ENCODE peak calls at places on chromosomes 5 and 9, in seven cellular contexts. One of them, this sample, is unnamed.

GRCh38 chr9:135707449-135708138 is 5.6 kb downstream of the KCNT1 start:
- DNase-seq in body of pancreas: no peak
- DNase-seq in suprapubic skin: no peak
- DNase-seq in uterus: no peak
- DNase-seq in psoas muscle: no peak
- DNase-seq in K562: no peak
- DNase-seq in MM.1S: no peak
- DNase-seq in this sample: no peak

GRCh38 chr5:9380108-9380507 is 165.8 kb downstream of the SEMA5A start:
- DNase-seq in suprapubic skin: no peak
- DNase-seq in uterus: no peak
- DNase-seq in body of pancreas: no peak
- DNase-seq in MM.1S: no peak
- DNase-seq in K562: no peak
- DNase-seq in psoas muscle: no peak
- DNase-seq in this sample: no peak

GRCh38 chr9:128473104-128473503 is 17.3 kb downstream of the ODF2 start:
- DNase-seq in uterus: no peak
- DNase-seq in suprapubic skin: no peak
- DNase-seq in body of pancreas: no peak
- DNase-seq in psoas muscle: no peak
- DNase-seq in MM.1S: no peak
- DNase-seq in K562: no peak
- DNase-seq in this sample: no peak

GRCh38 chr5:172488221-172488620 is 33.9 kb upstream of the SH3PXD2B start:
- DNase-seq in psoas muscle: no peak
- DNase-seq in body of pancreas: no peak
- DNase-seq in MM.1S: no peak
- DNase-seq in uterus: no peak
- DNase-seq in suprapubic skin: peak
- DNase-seq in K562: peak
- DNase-seq in this sample: no peak

GRCh38 chr5:159022178-159022556 is 77.5 kb downstream of the EBF1 start:
- DNase-seq in suprapubic skin: peak
- DNase-seq in K562: no peak
- DNase-seq in body of pancreas: peak
- DNase-seq in MM.1S: no peak
- DNase-seq in psoas muscle: peak
- DNase-seq in uterus: peak
- DNase-seq in this sample: no peak

GRCh38 chr9:90064248-90064647 is 459.4 kb downstream of the GADD45G start:
- DNase-seq in body of pancreas: no peak
- DNase-seq in suprapubic skin: no peak
- DNase-seq in MM.1S: no peak
- DNase-seq in K562: no peak
- DNase-seq in uterus: no peak
- DNase-seq in psoas muscle: no peak
- DNase-seq in this sample: no peak

GRCh38 chr5:39880985-39881384 is 456.2 kb upstream of the DAB2 start:
- DNase-seq in K562: no peak
- DNase-seq in psoas muscle: no peak
- DNase-seq in uterus: no peak
- DNase-seq in suprapubic skin: no peak
- DNase-seq in MM.1S: no peak
- DNase-seq in body of pancreas: no peak
- DNase-seq in this sample: no peak

GRCh38 chr9:32350682-32351081 is 33.8 kb upstream of the ACO1 start:
- DNase-seq in body of pancreas: no peak
- DNase-seq in uterus: no peak
- DNase-seq in K562: no peak
- DNase-seq in MM.1S: peak
- DNase-seq in psoas muscle: no peak
- DNase-seq in suprapubic skin: no peak
- DNase-seq in this sample: no peak

GRCh38 chr9:118230319-118230718 is 526.1 kb downstream of the TLR4 start:
- DNase-seq in MM.1S: no peak
- DNase-seq in uterus: no peak
- DNase-seq in psoas muscle: no peak
- DNase-seq in K562: no peak
- DNase-seq in body of pancreas: no peak
- DNase-seq in suprapubic skin: no peak
- DNase-seq in this sample: no peak

GRCh38 chr9:116800885-116801284 is 113.8 kb downstream of the TRIM32 start:
- DNase-seq in MM.1S: no peak
- DNase-seq in body of pancreas: no peak
- DNase-seq in K562: no peak
- DNase-seq in suprapubic skin: no peak
- DNase-seq in psoas muscle: no peak
- DNase-seq in uterus: no peak
- DNase-seq in this sample: no peak

GRCh38 chr9:135782946-135783345 is 81.0 kb downstream of the KCNT1 start:
- DNase-seq in body of pancreas: no peak
- DNase-seq in MM.1S: no peak
- DNase-seq in uterus: no peak
- DNase-seq in suprapubic skin: no peak
- DNase-seq in psoas muscle: no peak
- DNase-seq in K562: no peak
- DNase-seq in this sample: no peak

GRCh38 chr9:131447600-131447999 is 53.7 kb downstream of the PRRC2B start:
- DNase-seq in psoas muscle: no peak
- DNase-seq in MM.1S: no peak
- DNase-seq in uterus: no peak
- DNase-seq in body of pancreas: peak
- DNase-seq in K562: no peak
- DNase-seq in suprapubic skin: no peak
- DNase-seq in this sample: no peak

GRCh38 chr9:82670726-82671125 is 392.2 kb downstream of the RASEF start:
- DNase-seq in K562: no peak
- DNase-seq in body of pancreas: no peak
- DNase-seq in uterus: no peak
- DNase-seq in psoas muscle: no peak
- DNase-seq in suprapubic skin: no peak
- DNase-seq in MM.1S: no peak
- DNase-seq in this sample: no peak

GRCh38 chr5:142892021-142892420 is 121.8 kb downstream of the ARHGAP26 start:
- DNase-seq in psoas muscle: no peak
- DNase-seq in body of pancreas: no peak
- DNase-seq in K562: no peak
- DNase-seq in MM.1S: no peak
- DNase-seq in uterus: no peak
- DNase-seq in suprapubic skin: no peak
- DNase-seq in this sample: no peak

GRCh38 chr5:139378941-139379361 is 4.1 kb downstream of the SLC23A1 start:
- DNase-seq in body of pancreas: no peak
- DNase-seq in K562: no peak
- DNase-seq in MM.1S: no peak
- DNase-seq in suprapubic skin: peak
- DNase-seq in psoas muscle: no peak
- DNase-seq in uterus: peak
- DNase-seq in this sample: peak

GRCh38 chr9:90919883-90920282 is 118.3 kb downstream of the SYK start:
- DNase-seq in MM.1S: no peak
- DNase-seq in psoas muscle: peak
- DNase-seq in suprapubic skin: no peak
- DNase-seq in body of pancreas: peak
- DNase-seq in uterus: no peak
- DNase-seq in K562: no peak
- DNase-seq in this sample: no peak

GRCh38 chr5:119470851-119471451 is 18.7 kb downstream of the HSD17B4 start:
- DNase-seq in psoas muscle: no peak
- DNase-seq in K562: peak
- DNase-seq in body of pancreas: no peak
- DNase-seq in uterus: no peak
- DNase-seq in suprapubic skin: no peak
- DNase-seq in MM.1S: peak
- DNase-seq in this sample: no peak

GRCh38 chr5:156460496-156460895 is 133.5 kb downstream of the SGCD start:
- DNase-seq in psoas muscle: no peak
- DNase-seq in body of pancreas: no peak
- DNase-seq in uterus: no peak
- DNase-seq in suprapubic skin: no peak
- DNase-seq in MM.1S: no peak
- DNase-seq in K562: no peak
- DNase-seq in this sample: no peak

GRCh38 chr5:103119067-103119764 is 722 bp downstream of the GIN1 start:
- DNase-seq in psoas muscle: no peak
- DNase-seq in uterus: no peak
- DNase-seq in MM.1S: peak
- DNase-seq in suprapubic skin: no peak
- DNase-seq in K562: no peak
- DNase-seq in body of pancreas: no peak
- DNase-seq in this sample: no peak

GRCh38 chr5:88826959-88827585 is 55.9 kb downstream of the MEF2C start:
- DNase-seq in body of pancreas: peak
- DNase-seq in K562: peak
- DNase-seq in suprapubic skin: no peak
- DNase-seq in psoas muscle: no peak
- DNase-seq in uterus: no peak
- DNase-seq in MM.1S: peak
- DNase-seq in this sample: peak

GRCh38 chr5:88825782-88826110 is 57.2 kb downstream of the MEF2C start:
- DNase-seq in MM.1S: peak
- DNase-seq in suprapubic skin: no peak
- DNase-seq in K562: no peak
- DNase-seq in psoas muscle: no peak
- DNase-seq in uterus: no peak
- DNase-seq in body of pancreas: no peak
- DNase-seq in this sample: no peak

GRCh38 chr5:88824141-88824540 is 58.8 kb downstream of the MEF2C start:
- DNase-seq in psoas muscle: no peak
- DNase-seq in body of pancreas: no peak
- DNase-seq in uterus: no peak
- DNase-seq in MM.1S: peak
- DNase-seq in suprapubic skin: no peak
- DNase-seq in K562: no peak
- DNase-seq in this sample: no peak

GRCh38 chr5:88823201-88823600 is 59.8 kb downstream of the MEF2C start:
- DNase-seq in MM.1S: no peak
- DNase-seq in psoas muscle: no peak
- DNase-seq in body of pancreas: no peak
- DNase-seq in suprapubic skin: no peak
- DNase-seq in K562: no peak
- DNase-seq in uterus: no peak
- DNase-seq in this sample: no peak

GRCh38 chr5:88824892-88825781 is 57.8 kb downstream of the MEF2C start:
- DNase-seq in body of pancreas: peak
- DNase-seq in psoas muscle: no peak
- DNase-seq in uterus: no peak
- DNase-seq in MM.1S: peak
- DNase-seq in suprapubic skin: no peak
- DNase-seq in K562: no peak
- DNase-seq in this sample: no peak
- H3K4me3 ChIP-seq in body of pancreas: no peak
- H3K4me3 ChIP-seq in psoas muscle: peak
- H3K4me3 ChIP-seq in uterus: no peak
- H3K4me3 ChIP-seq in MM.1S: peak
- H3K4me3 ChIP-seq in suprapubic skin: no peak
- H3K4me3 ChIP-seq in K562: no peak
- H3K4me3 ChIP-seq in this sample: no peak

DNA sequence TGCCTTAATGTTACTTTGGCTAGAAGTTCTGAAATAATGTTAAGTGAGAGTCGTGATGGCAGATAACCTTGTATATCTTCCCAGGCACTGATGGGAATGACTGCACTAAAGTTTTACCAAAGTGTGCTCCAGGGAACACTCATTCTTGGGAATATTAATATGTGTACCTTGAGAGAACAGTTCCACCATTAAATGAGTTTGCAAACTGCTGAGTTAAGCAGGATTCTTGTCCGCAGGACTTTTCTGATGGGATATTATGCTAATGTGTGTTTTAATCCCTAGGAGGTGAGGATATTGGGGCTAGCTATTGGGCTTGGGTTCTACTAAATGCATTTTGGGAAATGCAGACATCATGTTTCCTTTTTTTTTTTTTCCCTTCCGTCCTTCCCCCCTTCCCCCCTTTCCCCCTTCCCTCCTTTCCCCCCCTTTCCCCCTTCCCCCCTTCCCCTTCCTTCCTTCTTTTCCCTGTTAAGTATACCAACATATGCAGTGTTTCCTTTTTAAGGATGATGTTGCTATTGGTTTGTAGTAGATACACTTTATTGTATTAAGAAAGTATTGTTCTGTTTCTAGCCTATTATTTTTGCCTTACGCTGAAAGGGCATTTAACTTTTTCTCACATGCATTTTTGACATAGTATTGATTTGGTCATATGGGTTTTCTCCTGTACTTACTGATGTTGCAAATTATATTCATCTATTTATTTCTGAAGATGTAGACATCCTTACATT is 15.5 kb downstream of the ZBTB34 start:
- DNase-seq in body of pancreas: no peak
- DNase-seq in uterus: no peak
- DNase-seq in suprapubic skin: no peak
- DNase-seq in K562: no peak
- DNase-seq in MM.1S: no peak
- DNase-seq in psoas muscle: no peak
- DNase-seq in this sample: no peak
- H3K27ac ChIP-seq in body of pancreas: no peak
- H3K27ac ChIP-seq in uterus: no peak
- H3K27ac ChIP-seq in suprapubic skin: no peak
- H3K27ac ChIP-seq in K562: no peak
- H3K27ac ChIP-seq in MM.1S: no peak
- H3K27ac ChIP-seq in psoas muscle: no peak
- H3K27ac ChIP-seq in this sample: no peak

GRCh38 chr5:79133121-79133656 is 21.6 kb downstream of the BHMT start:
- DNase-seq in uterus: no peak
- DNase-seq in psoas muscle: no peak
- DNase-seq in suprapubic skin: no peak
- DNase-seq in body of pancreas: no peak
- DNase-seq in MM.1S: peak
- DNase-seq in K562: peak
- DNase-seq in this sample: no peak

GRCh38 chr5:79136618-79137017 is 25.0 kb downstream of the BHMT start:
- DNase-seq in suprapubic skin: no peak
- DNase-seq in K562: no peak
- DNase-seq in body of pancreas: no peak
- DNase-seq in psoas muscle: no peak
- DNase-seq in MM.1S: no peak
- DNase-seq in uterus: no peak
- DNase-seq in this sample: no peak

GRCh38 chr5:79130781-79131180 is 19.2 kb downstream of the BHMT start:
- DNase-seq in K562: no peak
- DNase-seq in uterus: no peak
- DNase-seq in suprapubic skin: no peak
- DNase-seq in psoas muscle: no peak
- DNase-seq in MM.1S: no peak
- DNase-seq in body of pancreas: no peak
- DNase-seq in this sample: no peak

GRCh38 chr5:79135790-79136553 is 24.4 kb downstream of the BHMT start:
- DNase-seq in K562: no peak
- DNase-seq in uterus: no peak
- DNase-seq in suprapubic skin: no peak
- DNase-seq in body of pancreas: no peak
- DNase-seq in MM.1S: peak
- DNase-seq in psoas muscle: no peak
- DNase-seq in this sample: no peak

GRCh38 chr5:79133657-79134451 is 22.2 kb downstream of the BHMT start:
- DNase-seq in suprapubic skin: no peak
- DNase-seq in body of pancreas: peak
- DNase-seq in uterus: peak
- DNase-seq in K562: peak
- DNase-seq in MM.1S: peak
- DNase-seq in psoas muscle: peak
- DNase-seq in this sample: peak
- H3K4me3 ChIP-seq in suprapubic skin: peak
- H3K4me3 ChIP-seq in body of pancreas: no peak
- H3K4me3 ChIP-seq in uterus: peak
- H3K4me3 ChIP-seq in K562: peak
- H3K4me3 ChIP-seq in MM.1S: peak
- H3K4me3 ChIP-seq in psoas muscle: peak
- H3K4me3 ChIP-seq in this sample: peak

GRCh38 chr5:150301170-150301505 is 1.6 kb downstream of the ARSI start:
- DNase-seq in psoas muscle: no peak
- DNase-seq in body of pancreas: no peak
- DNase-seq in MM.1S: no peak
- DNase-seq in K562: no peak
- DNase-seq in uterus: peak
- DNase-seq in suprapubic skin: no peak
- DNase-seq in this sample: no peak
- H3K27ac ChIP-seq in psoas muscle: no peak
- H3K27ac ChIP-seq in body of pancreas: no peak
- H3K27ac ChIP-seq in MM.1S: no peak
- H3K27ac ChIP-seq in K562: no peak
- H3K27ac ChIP-seq in uterus: peak
- H3K27ac ChIP-seq in suprapubic skin: no peak
- H3K27ac ChIP-seq in this sample: no peak

This sample was measured in Peyer's patch.